ENCODE peak calls at places on chromosomes 2 and 18, in six cellular contexts. Q is iris pigment epithelial cell, W is fibroblast of the aortic adventitia, E is NCI-H1105 treated with DMSO at 0.1 percent for 48 hours, A is Daoy, B is cardiac muscle cell. Y is an unnamed sample.

GRCh38 chr2:218474527-218474926 is 55.6 kb downstream of the VIL1 start:
- DNase-seq in Q (peak), B (no peak), E (no peak), A (no peak), W (no peak), Y (no peak)

GRCh38 chr18:39611381-39612090 is 2045.9 kb upstream of the CELF4 start:
- DNase-seq in W (peak), E (no peak), A (no peak), B (no peak), Q (no peak), Y (no peak)

GRCh38 chr2:6865346-6866238 is at the start of gene CMPK2:
- DNase-seq in W (peak), B (peak), E (peak), Q (peak), A (peak), Y (peak)

GRCh38 chr2:130185896-130186295 is 3.8 kb downstream of the MZT2B start:
- DNase-seq in A (no peak), W (no peak), B (no peak), Q (no peak), E (no peak), Y (no peak)

GRCh38 chr2:121186261-121186660 is 98.7 kb downstream of the TFCP2L1 start:
- DNase-seq in B (no peak), Q (no peak), W (no peak), E (no peak), A (no peak), Y (no peak)

GRCh38 chr2:24350826-24351626 is 9.3 kb downstream of the ITSN2 start:
- DNase-seq in B (no peak), A (no peak), E (no peak), Q (no peak), W (no peak), Y (no peak)

GRCh38 chr18:59416818-59417217 is 57.8 kb upstream of the LMAN1 start:
- DNase-seq in W (no peak), A (no peak), Q (peak), B (no peak), E (no peak), Y (no peak)

GRCh38 chr2:239303711-239304532 is 96.9 kb downstream of the HDAC4 start:
- DNase-seq in Q (no peak), A (no peak), B (no peak), W (no peak), E (no peak), Y (no peak)

GRCh38 chr2:28356095-28356911 is 36.4 kb upstream of the FOSL2 start:
- DNase-seq in Q (peak), W (peak), A (peak), B (peak), E (peak), Y (peak)

GRCh38 chr2:218081695-218082094 is 12.6 kb downstream of the RUFY4 start:
- DNase-seq in B (no peak), A (peak), Q (peak), E (no peak), W (peak), Y (no peak)

GRCh38 chr2:26916128-26916692 is 54.2 kb upstream of the MAPRE3 start:
- DNase-seq in A (no peak), B (no peak), W (no peak), Q (no peak), E (no peak), Y (peak)

GRCh38 chr2:60992985-60993392 is 24.5 kb upstream of the PEX13 start:
- DNase-seq in E (no peak), A (no peak), B (no peak), Q (no peak), W (no peak), Y (no peak)

GRCh38 chr2:68134120-68134519 is 23.6 kb upstream of the PNO1 start:
- DNase-seq in W (no peak), A (no peak), E (no peak), B (no peak), Q (no peak), Y (no peak)

GRCh38 chr2:179536185-179536584 is 271.6 kb upstream of the SESTD1 start:
- DNase-seq in Q (peak), A (no peak), W (peak), B (no peak), E (no peak), Y (no peak)

GRCh38 chr18:66066191-66066590 is 315.4 kb downstream of the CDH7 start:
- DNase-seq in W (no peak), A (no peak), B (no peak), Q (no peak), E (no peak), Y (no peak)

GRCh38 chr2:8125741-8126691 is 555.8 kb upstream of the ID2 start:
- DNase-seq in B (no peak), A (no peak), Q (peak), W (peak), E (no peak), Y (no peak)

GRCh38 chr2:38592951-38593350 is 9.8 kb downstream of the HNRNPLL start:
- DNase-seq in A (no peak), W (no peak), B (no peak), E (no peak), Q (peak), Y (no peak)

GRCh38 chr2:173843526-173843925 is 121.6 kb downstream of the SP3 start:
- DNase-seq in B (no peak), A (no peak), W (no peak), Q (no peak), E (no peak), Y (no peak)

GRCh38 chr2:39120521-39120770 is 405 bp downstream of the SOS1 start:
- DNase-seq in A (no peak), E (no peak), W (no peak), Q (no peak), B (no peak), Y (no peak)

GRCh38 chr18:74951165-74951760 is 257.7 kb downstream of the PTGR3 start:
- DNase-seq in E (no peak), B (no peak), W (peak), Q (peak), A (peak), Y (peak)

GRCh38 chr2:99336780-99337163 is 417 bp upstream of the EIF5B start:
- DNase-seq in A (no peak), Q (no peak), B (no peak), E (no peak), W (no peak), Y (no peak)

GRCh38 chr2:119111115-119111975 is 47.2 kb downstream of the C1QL2 start:
- DNase-seq in Q (no peak), W (no peak), B (no peak), E (no peak), A (no peak), Y (no peak)

GRCh38 chr2:223019390-223019930 is 32.5 kb upstream of the KCNE4 start:
- DNase-seq in E (no peak), B (no peak), Q (no peak), W (peak), A (no peak), Y (no peak)

GRCh38 chr2:102141011-102141914 is 1.3 kb upstream of the IL1R1 start:
- DNase-seq in E (no peak), B (no peak), W (peak), Q (peak), A (no peak), Y (no peak)

GRCh38 chr18:80213173-80213572 is 34.1 kb downstream of the PARD6G start:
- DNase-seq in E (no peak), Q (no peak), W (no peak), B (no peak), A (no peak), Y (no peak)

GRCh38 chr2:44807344-44808025 is 134.0 kb upstream of the SIX3 start:
- DNase-seq in W (no peak), E (no peak), B (no peak), A (no peak), Q (no peak), Y (no peak)

GRCh38 chr2:96509114-96509846 is 4.1 kb upstream of the NEURL3 start:
- DNase-seq in Q (peak), B (peak), E (peak), W (peak), A (peak), Y (peak)

GRCh38 chr18:8448091-8448490 is 161.1 kb upstream of the RAB12 start:
- DNase-seq in B (no peak), Q (no peak), E (no peak), W (peak), A (no peak), Y (no peak)

GRCh38 chr2:109174626-109175349 is 45.8 kb downstream of the SH3RF3 start:
- DNase-seq in A (peak), B (no peak), Q (peak), E (no peak), W (peak), Y (no peak)

GRCh38 chr2:64767670-64768425 is 114.1 kb upstream of the SERTAD2 start:
- DNase-seq in E (peak), Q (peak), B (peak), W (peak), A (peak), Y (peak)

GRCh38 chr2:225100856-225101294 is 58.6 kb upstream of the DOCK10 start:
- DNase-seq in A (peak), W (peak), Q (peak), E (no peak), B (no peak), Y (no peak)

GRCh38 chr2:110860620-110861019 is 128.2 kb downstream of the ACOXL start:
- DNase-seq in W (no peak), B (no peak), Q (no peak), E (no peak), A (no peak), Y (no peak)